ENCODE peak calls at places on chromosomes 3 and 15, in eight cellular contexts. One of them, this sample, is unnamed.

GRCh38 chr3:50509715-50510114 is 6.3 kb upstream of the CACNA2D2 start:
- DNase-seq in HS-5: no peak
- DNase-seq in endothelial cell: no peak
- DNase-seq in CD4-positive, alpha-beta T cell: no peak
- DNase-seq in cortex of kidney: no peak
- DNase-seq in cardiac muscle cell: no peak
- DNase-seq in neural crest cell: no peak
- DNase-seq in G401: no peak
- DNase-seq in this sample: no peak

GRCh38 chr15:77187751-77188464 is 117.0 kb upstream of the TSPAN3 start:
- DNase-seq in cortex of kidney: no peak
- DNase-seq in CD4-positive, alpha-beta T cell: no peak
- DNase-seq in cardiac muscle cell: peak
- DNase-seq in G401: peak
- DNase-seq in neural crest cell: no peak
- DNase-seq in HS-5: peak
- DNase-seq in endothelial cell: peak
- DNase-seq in this sample: peak

GRCh38 chr15:53962646-53963561 is 15.3 kb upstream of the UNC13C start:
- DNase-seq in endothelial cell: peak
- DNase-seq in neural crest cell: peak
- DNase-seq in CD4-positive, alpha-beta T cell: no peak
- DNase-seq in G401: peak
- DNase-seq in cortex of kidney: no peak
- DNase-seq in cardiac muscle cell: peak
- DNase-seq in HS-5: no peak
- DNase-seq in this sample: peak

GRCh38 chr3:138464490-138464860 is 30.1 kb downstream of the ESYT3 start:
- DNase-seq in CD4-positive, alpha-beta T cell: no peak
- DNase-seq in endothelial cell: no peak
- DNase-seq in HS-5: no peak
- DNase-seq in G401: no peak
- DNase-seq in cortex of kidney: no peak
- DNase-seq in cardiac muscle cell: no peak
- DNase-seq in neural crest cell: no peak
- DNase-seq in this sample: no peak

GRCh38 chr3:39965997-39966396 is 156.6 kb downstream of the MYRIP start:
- DNase-seq in cortex of kidney: no peak
- DNase-seq in G401: peak
- DNase-seq in HS-5: no peak
- DNase-seq in neural crest cell: no peak
- DNase-seq in CD4-positive, alpha-beta T cell: no peak
- DNase-seq in cardiac muscle cell: peak
- DNase-seq in endothelial cell: no peak
- DNase-seq in this sample: no peak

GRCh38 chr3:69008980-69009379 is 4.5 kb downstream of the EOGT start:
- DNase-seq in HS-5: no peak
- DNase-seq in cardiac muscle cell: no peak
- DNase-seq in CD4-positive, alpha-beta T cell: no peak
- DNase-seq in endothelial cell: peak
- DNase-seq in neural crest cell: no peak
- DNase-seq in G401: no peak
- DNase-seq in cortex of kidney: no peak
- DNase-seq in this sample: no peak

GRCh38 chr3:65854606-65855304 is 184.0 kb downstream of the MAGI1 start:
- DNase-seq in cardiac muscle cell: no peak
- DNase-seq in cortex of kidney: no peak
- DNase-seq in G401: peak
- DNase-seq in CD4-positive, alpha-beta T cell: no peak
- DNase-seq in endothelial cell: no peak
- DNase-seq in neural crest cell: no peak
- DNase-seq in HS-5: no peak
- DNase-seq in this sample: no peak

GRCh38 chr3:46960081-46960701 is 16.4 kb downstream of the CCDC12 start:
- DNase-seq in CD4-positive, alpha-beta T cell: no peak
- DNase-seq in endothelial cell: peak
- DNase-seq in G401: no peak
- DNase-seq in neural crest cell: no peak
- DNase-seq in cardiac muscle cell: peak
- DNase-seq in cortex of kidney: no peak
- DNase-seq in HS-5: no peak
- DNase-seq in this sample: no peak

GRCh38 chr3:31196881-31197364 is 302.5 kb upstream of the GADL1 start:
- DNase-seq in cardiac muscle cell: peak
- DNase-seq in cortex of kidney: no peak
- DNase-seq in HS-5: no peak
- DNase-seq in endothelial cell: no peak
- DNase-seq in CD4-positive, alpha-beta T cell: no peak
- DNase-seq in G401: peak
- DNase-seq in neural crest cell: no peak
- DNase-seq in this sample: no peak

GRCh38 chr3:114624676-114625181 is 330.9 kb downstream of the TIGIT start:
- DNase-seq in endothelial cell: no peak
- DNase-seq in G401: peak
- DNase-seq in cortex of kidney: no peak
- DNase-seq in neural crest cell: peak
- DNase-seq in CD4-positive, alpha-beta T cell: no peak
- DNase-seq in HS-5: peak
- DNase-seq in cardiac muscle cell: peak
- DNase-seq in this sample: peak

GRCh38 chr3:76487446-76487845 is 552.5 kb upstream of the ROBO2 start:
- DNase-seq in cortex of kidney: no peak
- DNase-seq in G401: no peak
- DNase-seq in HS-5: peak
- DNase-seq in endothelial cell: no peak
- DNase-seq in neural crest cell: no peak
- DNase-seq in cardiac muscle cell: no peak
- DNase-seq in CD4-positive, alpha-beta T cell: no peak
- DNase-seq in this sample: no peak

This sample was measured in Ammon's horn.